ENCODE peak calls at places on chromosomes 2 and 18, in six cellular contexts. F is H1, Q is K562, H is HepG2, E is HCT116, U is GM12878. S is an unnamed sample.

GRCh38 chr2:19575618-19576017 is 217.2 kb upstream of the OSR1 start:
- DNase-seq in F (no peak), Q (no peak), H (no peak), E (no peak), U (no peak), S (no peak)

GRCh38 chr2:135694711-135695110 is 46.9 kb upstream of the UBXN4 start:
- DNase-seq in F (no peak), Q (no peak), H (no peak), E (no peak), U (no peak), S (peak; percentile 69)

GRCh38 chr2:88733155-88733902 is 41.9 kb downstream of the RPIA start:
- DNase-seq in F (no peak), Q (no peak), H (no peak), E (no peak), U (no peak), S (no peak)

GRCh38 chr2:25044990-25045389 is 3.1 kb downstream of the EFR3B start:
- DNase-seq in F (no peak), Q (no peak), H (no peak), E (no peak), U (peak; percentile 26), S (no peak)

GRCh38 chr2:45872211-45872610 is 220.7 kb downstream of the PRKCE start:
- DNase-seq in F (no peak), Q (no peak), H (no peak), E (no peak), U (no peak), S (no peak)

GRCh38 chr2:25822190-25823117 is 55.8 kb downstream of the ASXL2 start:
- DNase-seq in F (peak; percentile 13), Q (no peak), H (no peak), E (no peak), U (no peak), S (peak; percentile 54)

GRCh38 chr2:73223821-73224220 is 9.2 kb downstream of the PRADC1 start:
- DNase-seq in F (no peak), Q (no peak), H (no peak), E (no peak), U (no peak), S (no peak)

GRCh38 chr2:181305151-181306123 is 151.7 kb upstream of the ITGA4 start:
- DNase-seq in F (no peak), Q (no peak), H (peak; percentile 95), E (no peak), U (peak; percentile 96), S (no peak)

GRCh38 chr2:95372845-95373244 is 29.7 kb upstream of the FAHD2A start:
- DNase-seq in F (no peak), Q (no peak), H (no peak), E (no peak), U (no peak), S (no peak)

GRCh38 chr2:20065885-20066602 is 14.6 kb upstream of the LAPTM4A start:
- DNase-seq in F (no peak), Q (no peak), H (peak; percentile 95), E (no peak), U (no peak), S (peak; percentile 35)

GRCh38 chr2:227428731-227429285 is 41.1 kb upstream of the SCYGR1 start:
- DNase-seq in F (no peak), Q (no peak), H (peak; percentile 90), E (no peak), U (no peak), S (no peak)

GRCh38 chr2:211351998-211352397 is 795.6 kb downstream of the CPS1 start:
- DNase-seq in F (no peak), Q (no peak), H (no peak), E (no peak), U (no peak), S (no peak)

GRCh38 chr18:56505293-56505692 is 133.1 kb downstream of the TXNL1 start:
- DNase-seq in F (no peak), Q (no peak), H (no peak), E (no peak), U (no peak), S (no peak)

GRCh38 chr2:182870227-182870626 is 3.8 kb upstream of the FRZB start:
- DNase-seq in F (peak; percentile 29), Q (peak; percentile 44), H (peak; percentile 56), E (peak; percentile 16), U (no peak), S (no peak)

GRCh38 chr2:218032336-218033171 is 29.8 kb upstream of the TNS1 start:
- DNase-seq in F (no peak), Q (no peak), H (no peak), E (no peak), U (no peak), S (no peak)

GRCh38 chr2:219309278-219309677 is at the start of gene PTPRN:
- DNase-seq in F (no peak), Q (peak; percentile 48), H (no peak), E (no peak), U (no peak), S (no peak)

GRCh38 chr2:231722721-231723307 is 14.5 kb downstream of the PTMA start:
- DNase-seq in F (no peak), Q (no peak), H (no peak), E (no peak), U (no peak), S (no peak)

GRCh38 chr18:21341141-21341540 is 99.1 kb downstream of the GREB1L start:
- DNase-seq in F (no peak), Q (no peak), H (no peak), E (no peak), U (no peak), S (no peak)

GRCh38 chr18:23998018-23998417 is 16.5 kb upstream of the TTC39C start:
- DNase-seq in F (no peak), Q (no peak), H (no peak), E (no peak), U (no peak), S (no peak)

GRCh38 chr18:44701227-44701626 is 20.5 kb downstream of the SETBP1 start:
- DNase-seq in F (no peak), Q (no peak), H (no peak), E (no peak), U (no peak), S (no peak)

GRCh38 chr2:128580988-128581848 is 262.6 kb upstream of the HS6ST1 start:
- DNase-seq in F (no peak), Q (no peak), H (no peak), E (no peak), U (no peak), S (no peak)

GRCh38 chr2:100603945-100604633 is 41.3 kb downstream of the PDCL3 start:
- DNase-seq in F (no peak), Q (no peak), H (no peak), E (no peak), U (no peak), S (peak; percentile 51)

GRCh38 chr18:77114564-77115391 is 17.8 kb downstream of the MBP start:
- DNase-seq in F (no peak), Q (no peak), H (peak; percentile 93), E (no peak), U (no peak), S (peak; percentile 82)

DNA sequence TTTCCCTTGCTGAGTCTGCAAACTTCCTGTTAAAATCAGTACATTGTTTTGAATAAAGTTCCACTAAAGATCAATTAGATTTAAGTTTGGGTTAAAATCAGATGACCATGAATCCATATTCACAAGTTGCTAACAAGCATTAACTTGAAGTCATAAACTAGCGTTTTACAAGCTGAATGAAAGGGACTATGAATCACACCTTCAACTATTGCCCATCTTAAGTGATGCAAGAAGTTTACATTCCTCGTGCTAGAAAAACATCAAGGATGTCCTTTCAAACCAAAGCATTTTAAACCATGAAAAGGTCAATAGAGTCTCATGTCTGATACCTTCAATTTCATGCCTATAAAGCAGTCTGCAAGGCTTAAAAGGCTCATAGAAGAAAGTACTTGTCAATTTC is 257.2 kb upstream of the SYT4 start:
- DNase-seq in F (no peak), Q (no peak), H (no peak), E (no peak), U (no peak), S (no peak)
- TF ChIP-seq EZH2 in F (no peak), Q (no peak), H (no peak), E (no peak), U (no peak), S (no peak)

DNA sequence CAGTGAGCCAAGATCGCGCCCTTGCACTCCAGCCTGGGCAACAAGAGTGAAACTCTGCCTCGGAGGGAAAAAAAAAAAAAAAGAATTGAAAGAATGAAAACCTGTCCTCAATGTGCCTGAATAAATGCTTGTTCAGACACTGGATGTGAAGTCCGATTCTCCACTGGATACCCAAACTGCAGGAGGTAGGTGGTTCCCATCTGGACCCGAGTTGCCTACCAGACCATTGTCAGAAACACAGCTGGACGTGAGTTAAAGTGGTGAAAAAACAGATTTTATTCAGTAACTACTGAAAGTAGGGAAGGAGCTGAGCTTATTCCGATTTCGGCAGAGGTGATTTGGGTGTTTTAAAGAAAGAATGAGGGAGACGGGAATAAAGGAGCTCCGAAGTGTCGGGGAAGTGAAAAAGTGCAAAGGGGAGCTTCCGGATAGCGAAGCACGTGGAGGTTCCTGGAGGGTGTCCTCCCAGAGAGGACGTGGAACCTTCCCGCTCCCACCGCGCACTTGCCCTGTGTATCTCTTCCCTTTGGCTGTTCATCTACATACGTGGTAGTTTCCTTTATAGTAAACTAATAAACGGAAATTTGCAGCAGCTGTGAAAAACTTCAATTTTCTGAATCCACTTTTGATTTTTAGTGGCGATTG is 10.4 kb upstream of the ZDBF2 start:
- DNase-seq in F (no peak), Q (no peak), H (no peak), E (no peak), U (no peak), S (no peak)
- TF ChIP-seq MAX in F (peak; percentile 52), Q (no peak), H (no peak), E (no peak), U (no peak), S (no peak)

DNA sequence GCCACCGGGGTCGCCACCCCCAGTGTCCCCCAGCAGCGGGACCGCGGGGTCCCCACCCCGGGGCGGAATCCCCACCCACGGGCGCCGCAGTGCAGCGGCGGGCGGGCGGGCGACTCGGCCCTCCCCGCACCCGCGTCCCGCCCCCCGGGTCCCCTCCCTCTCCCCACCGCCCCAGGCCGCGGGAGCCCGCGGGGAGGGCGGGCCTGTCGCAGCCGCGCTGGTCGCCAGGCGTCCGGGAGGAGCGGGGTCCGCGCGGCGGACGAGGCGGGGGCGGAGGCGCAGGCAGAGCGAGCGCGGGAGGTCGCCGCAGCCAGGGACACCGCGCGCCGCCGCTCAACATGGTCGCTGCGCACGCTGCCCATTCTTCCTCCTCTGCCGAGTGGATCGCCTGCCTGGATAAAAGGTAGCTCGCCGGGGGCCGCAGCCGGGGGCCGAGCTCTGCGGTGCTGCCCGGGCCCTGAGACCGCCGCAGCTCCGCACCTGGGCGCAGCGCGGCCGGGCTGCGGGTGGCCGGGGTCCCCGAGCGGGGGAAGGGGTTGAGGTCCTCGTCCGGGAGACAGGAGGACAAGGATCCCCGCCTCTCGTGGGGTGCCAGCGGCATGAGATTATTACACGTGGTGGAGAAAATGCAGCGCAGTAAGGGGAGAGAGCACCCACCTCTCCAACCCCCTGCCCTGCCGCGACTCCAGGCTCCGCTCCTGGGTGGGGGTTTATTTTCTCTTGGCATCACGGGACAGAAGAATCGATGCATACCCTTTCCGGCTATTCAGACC is at the start of gene RAPGEF4:
- DNase-seq in F (no peak), Q (no peak), H (no peak), E (no peak), U (no peak), S (no peak)
- TF ChIP-seq EZH2 in F (peak; percentile 46), Q (no peak), H (no peak), E (no peak), U (no peak), S (peak; percentile 90)

DNA sequence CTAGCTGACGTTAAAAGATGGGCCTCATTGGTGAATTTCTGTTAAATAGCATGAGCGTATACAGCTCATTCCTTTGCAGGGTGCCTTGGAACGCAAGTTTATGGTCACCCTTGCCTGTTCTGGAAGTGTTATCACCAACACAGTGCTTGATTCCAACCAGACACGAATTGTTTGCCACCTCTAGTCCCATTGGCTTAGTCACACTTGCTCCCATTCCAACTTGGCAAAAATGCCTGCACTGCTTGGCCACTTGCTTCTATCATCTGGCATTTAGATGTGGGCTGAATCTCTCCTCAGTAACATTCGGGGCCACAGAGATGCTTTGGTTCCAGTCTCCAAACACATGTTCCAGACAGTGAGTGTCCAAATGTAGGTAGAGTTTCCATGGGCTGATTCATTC is 27.5 kb upstream of the ACVR1 start:
- DNase-seq in F (no peak), Q (no peak), H (no peak), E (no peak), U (no peak), S (no peak)
- TF ChIP-seq MAX in F (no peak), Q (no peak), H (no peak), E (no peak), U (no peak), S (no peak)